ENCODE peak calls at places on chromosomes 5 and 9, in eight cellular contexts. Q, G, F, D, O, U, Z and C are unnamed samples.

GRCh38 chr5:61467766-61468482 is 135.9 kb downstream of the ZSWIM6 start:
- DNase-seq in Q (no peak), G (no peak), F (peak; percentile 19), D (no peak), O (no peak), U (peak; percentile 18), Z (peak; percentile 43), C (no peak)

GRCh38 chr9:4196376-4196775 is 103.5 kb downstream of the GLIS3 start:
- DNase-seq in Q (no peak), G (no peak), F (no peak), D (no peak), O (no peak), U (peak; percentile 28), Z (no peak), C (no peak)

GRCh38 chr5:10250804-10251276 is 760 bp downstream of the CCT5 start:
- DNase-seq in Q (peak; percentile 49), G (no peak), F (peak; percentile 34), D (no peak), O (no peak), U (peak; percentile 34), Z (peak; percentile 42), C (peak; percentile 29)

GRCh38 chr5:170874017-170874416 is 12.2 kb downstream of the RANBP17 start:
- DNase-seq in Q (no peak), G (no peak), F (no peak), D (no peak), O (no peak), U (no peak), Z (no peak), C (no peak)

GRCh38 chr5:13143630-13144029 is 800.9 kb downstream of the DNAH5 start:
- DNase-seq in Q (no peak), G (no peak), F (no peak), D (no peak), O (no peak), U (peak; percentile 96), Z (no peak), C (peak; percentile 92)

GRCh38 chr9:93132946-93133640 is 958 bp downstream of the NINJ1 start:
- DNase-seq in Q (no peak), G (no peak), F (no peak), D (no peak), O (peak; percentile 72), U (peak; percentile 39), Z (peak; percentile 45), C (no peak)

GRCh38 chr5:15601274-15601673 is 101.3 kb downstream of the FBXL7 start:
- DNase-seq in Q (no peak), G (no peak), F (no peak), D (no peak), O (no peak), U (no peak), Z (no peak), C (no peak)

GRCh38 chr5:27171696-27172362 is 133.4 kb upstream of the CDH9 start:
- DNase-seq in Q (no peak), G (no peak), F (no peak), D (no peak), O (no peak), U (no peak), Z (no peak), C (no peak)

GRCh38 chr5:30092548-30092947 is 1100.9 kb upstream of the CDH6 start:
- DNase-seq in Q (no peak), G (no peak), F (no peak), D (no peak), O (no peak), U (no peak), Z (no peak), C (no peak)

GRCh38 chr5:13601152-13601551 is 343.3 kb downstream of the DNAH5 start:
- DNase-seq in Q (no peak), G (no peak), F (no peak), D (no peak), O (no peak), U (peak; percentile 82), Z (no peak), C (peak; percentile 87)

GRCh38 chr5:17278931-17279330 is 61.5 kb downstream of the BASP1 start:
- DNase-seq in Q (no peak), G (no peak), F (no peak), D (no peak), O (no peak), U (no peak), Z (no peak), C (no peak)

GRCh38 chr5:134714120-134714519 is 24.2 kb upstream of the CAMLG start:
- DNase-seq in Q (no peak), G (no peak), F (no peak), D (no peak), O (no peak), U (no peak), Z (no peak), C (no peak)

GRCh38 chr9:136115641-136116359 is 2.9 kb downstream of the TMEM250 start:
- DNase-seq in Q (no peak), G (no peak), F (no peak), D (no peak), O (no peak), U (no peak), Z (no peak), C (no peak)

GRCh38 chr9:108033976-108034964 is 544.7 kb upstream of the KLF4 start:
- DNase-seq in Q (no peak), G (no peak), F (peak; percentile 93), D (no peak), O (no peak), U (peak; percentile 37), Z (peak; percentile 88), C (peak; percentile 67)

GRCh38 chr5:32280656-32281081 is 32.1 kb downstream of the MTMR12 start:
- DNase-seq in Q (peak; percentile 27), G (no peak), F (no peak), D (peak; percentile 53), O (no peak), U (no peak), Z (no peak), C (no peak)

GRCh38 chr9:87573841-87574342 is 76.2 kb downstream of the DAPK1 start:
- DNase-seq in Q (no peak), G (no peak), F (no peak), D (no peak), O (no peak), U (no peak), Z (no peak), C (no peak)

GRCh38 chr5:164013077-164013670 is 507.8 kb downstream of the MAT2B start:
- DNase-seq in Q (peak; percentile 68), G (peak; percentile 17), F (peak; percentile 93), D (peak; percentile 24), O (peak; percentile 45), U (peak; percentile 51), Z (peak; percentile 90), C (peak; percentile 24)

GRCh38 chr5:66323142-66323890 is 179.2 kb downstream of the SREK1 start:
- DNase-seq in Q (no peak), G (no peak), F (no peak), D (no peak), O (no peak), U (no peak), Z (no peak), C (no peak)

DNA sequence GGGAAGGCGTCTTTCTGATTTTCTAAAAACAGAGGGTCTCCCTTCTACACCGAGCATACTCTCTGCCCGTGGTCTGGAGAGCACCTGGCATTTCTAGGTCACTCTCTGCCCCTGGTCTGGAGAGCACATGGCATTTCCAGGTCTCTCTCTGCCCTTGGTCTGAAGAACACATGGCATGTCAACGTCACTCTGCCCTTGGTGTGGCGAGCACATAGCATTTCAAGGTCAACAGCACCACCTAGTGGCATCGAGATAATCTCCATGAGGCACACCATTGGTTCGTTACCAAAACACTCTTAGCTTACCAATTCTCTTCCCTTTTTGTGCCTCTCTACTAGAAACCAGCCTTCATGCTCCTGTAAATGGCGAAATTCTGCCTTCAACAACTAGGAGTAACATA is 616.5 kb upstream of the NUDT12 start:
- DNase-seq in Q (peak; percentile 57), G (no peak), F (peak; percentile 69), D (peak; percentile 10), O (peak; percentile 74), U (peak; percentile 42), Z (peak; percentile 66), C (no peak)
- TF ChIP-seq CTCF in Q (peak; percentile 77), G (peak; percentile 36), F (peak; percentile 53), D (peak; percentile 26), O (peak; percentile 94), U (peak; percentile 37), Z (peak; percentile 45), C (peak; percentile 79)

DNA sequence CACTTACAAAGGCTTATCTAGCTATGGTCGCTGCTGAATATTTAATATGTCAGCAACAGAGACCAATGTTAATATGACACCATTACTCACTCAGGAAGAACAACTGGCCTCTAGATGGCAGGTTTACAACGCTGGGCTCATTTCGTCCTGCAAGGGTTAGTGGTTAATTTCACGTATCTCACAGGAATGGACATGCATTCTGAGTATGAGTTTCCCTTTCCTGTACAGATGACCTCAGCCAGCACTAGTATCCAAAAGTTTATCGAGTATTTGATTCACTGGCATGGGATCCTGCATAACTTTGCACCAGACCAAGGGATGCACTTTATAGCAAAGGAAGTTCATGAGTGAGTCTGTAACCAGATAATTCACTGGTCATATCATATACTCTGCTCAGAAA is 8.7 kb upstream of the TRPC7 start:
- DNase-seq in Q (peak; percentile 5), G (no peak), F (peak; percentile 39), D (no peak), O (peak; percentile 13), U (peak; percentile 71), Z (peak; percentile 29), C (peak; percentile 56)
- TF ChIP-seq CTCF in Q (peak; percentile 43), G (no peak), F (peak; percentile 36), D (peak; percentile 20), O (peak; percentile 31), U (peak; percentile 72), Z (peak; percentile 20), C (peak; percentile 51)

DNA sequence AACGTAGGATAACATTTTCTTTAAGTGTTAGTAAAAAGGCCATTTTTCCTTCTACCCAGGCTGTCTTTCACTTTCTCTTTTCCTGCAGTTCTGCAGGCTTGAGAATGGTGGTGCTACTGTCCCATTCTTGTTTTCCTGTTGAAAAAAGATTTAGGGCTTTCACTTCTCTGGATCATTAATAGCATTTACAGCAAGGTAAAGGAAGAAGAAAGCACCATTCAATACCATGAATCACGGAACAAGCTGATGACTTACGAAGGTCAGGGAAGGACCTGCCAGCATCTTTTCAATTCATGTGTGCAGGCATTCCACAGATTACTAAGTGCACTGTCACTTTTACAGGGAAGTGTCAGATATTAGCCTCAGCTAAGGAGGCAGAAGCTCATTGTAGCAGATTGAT is 292.8 kb downstream of the YTHDC2 start:
- DNase-seq in Q (no peak), G (no peak), F (peak; percentile 43), D (no peak), O (no peak), U (peak; percentile 17), Z (peak; percentile 49), C (peak; percentile 61)
- TF ChIP-seq CTCF in Q (peak; percentile 40), G (peak; percentile 16), F (peak; percentile 60), D (no peak), O (peak; percentile 19), U (peak; percentile 32), Z (peak; percentile 60), C (peak; percentile 61)

GRCh38 chr5:40720071-40720470 is 35.7 kb downstream of the TTC33 start:
- DNase-seq in Q (no peak), G (no peak), F (no peak), D (no peak), O (no peak), U (no peak), Z (no peak), C (no peak)

GRCh38 chr5:40717281-40717680 is 37.6 kb downstream of the PTGER4 start:
- DNase-seq in Q (no peak), G (no peak), F (peak; percentile 59), D (no peak), O (no peak), U (no peak), Z (peak; percentile 66), C (no peak)

GRCh38 chr5:40716590-40716989 is 36.9 kb downstream of the PTGER4 start:
- DNase-seq in Q (no peak), G (no peak), F (no peak), D (no peak), O (no peak), U (no peak), Z (no peak), C (no peak)

GRCh38 chr5:40716000-40716399 is 36.3 kb downstream of the PTGER4 start:
- DNase-seq in Q (no peak), G (no peak), F (no peak), D (no peak), O (no peak), U (no peak), Z (peak; percentile 21), C (no peak)
- TF ChIP-seq CTCF in Q (peak; percentile 53), G (no peak), F (peak; percentile 32), D (peak; percentile 3), O (no peak), U (peak; percentile 32), Z (peak; percentile 34), C (peak; percentile 55)